ENCODE peak calls at places on chromosomes 7 and 10, in four cellular contexts. V is K562, F is progenitor cell of endocrine pancreas, C is cardiac fibroblast. G is an unnamed sample.

GRCh38 chr10:17001297-17001744 is 128.3 kb downstream of the CUBN start:
- DNase-seq in V (no peak), F (no peak), C (no peak), G (no peak)

GRCh38 chr7:47580811-47581331 is 1.0 kb downstream of the TNS3 start:
- DNase-seq in V (no peak), F (no peak), C (no peak), G (peak; percentile 43)

GRCh38 chr10:124875596-124875995 is 66.3 kb upstream of the ZRANB1 start:
- DNase-seq in V (no peak), F (no peak), C (peak; percentile 61), G (no peak)

GRCh38 chr10:128568041-128568440 is 441.8 kb upstream of the MKI67 start:
- DNase-seq in V (no peak), F (no peak), C (no peak), G (no peak)

GRCh38 chr7:28626629-28627262 is 214.4 kb downstream of the CREB5 start:
- DNase-seq in V (peak; percentile 56), F (peak; percentile 16), C (peak; percentile 56), G (peak; percentile 72)

GRCh38 chr10:47099445-47099844 is 188.2 kb downstream of the PTPN20 start:
- DNase-seq in V (no peak), F (no peak), C (no peak), G (no peak)

GRCh38 chr7:155694846-155695245 is 50.4 kb downstream of the RBM33 start:
- DNase-seq in V (no peak), F (no peak), C (no peak), G (no peak)

GRCh38 chr7:98944386-98944785 is 66.1 kb downstream of the TRRAP start:
- DNase-seq in V (no peak), F (no peak), C (no peak), G (no peak)

GRCh38 chr10:11724938-11725776 is 17.0 kb upstream of the ECHDC3 start:
- DNase-seq in V (peak; percentile 27), F (no peak), C (peak; percentile 83), G (peak; percentile 42)

GRCh38 chr10:16835223-16835622 is 18.0 kb upstream of the RSU1 start:
- DNase-seq in V (no peak), F (no peak), C (no peak), G (no peak)

GRCh38 chr10:131019696-131020095 is 291.8 kb downstream of the TCERG1L start:
- DNase-seq in V (no peak), F (no peak), C (no peak), G (no peak)

GRCh38 chr7:71349583-71350481 is 217.9 kb downstream of the GALNT17 start:
- DNase-seq in V (no peak), F (no peak), C (no peak), G (no peak)

GRCh38 chr10:13396369-13396768 is 48.3 kb upstream of the SEPHS1 start:
- DNase-seq in V (no peak), F (no peak), C (no peak), G (no peak)

GRCh38 chr10:100993986-100994708 is 5.5 kb upstream of the LZTS2 start:
- DNase-seq in V (no peak), F (no peak), C (peak; percentile 58), G (no peak)

GRCh38 chr10:33494000-33494399 is 159.5 kb upstream of the NRP1 start:
- DNase-seq in V (no peak), F (no peak), C (no peak), G (no peak)

GRCh38 chr10:77267703-77268630 is 369.6 kb downstream of the KCNMA1 start:
- DNase-seq in V (no peak), F (no peak), C (no peak), G (no peak)

GRCh38 chr7:7438851-7439250 is 96.8 kb downstream of the COL28A1 start:
- DNase-seq in V (no peak), F (no peak), C (peak; percentile 73), G (no peak)

GRCh38 chr7:75991531-75992082 is 2.8 kb downstream of the TMEM120A start:
- DNase-seq in V (no peak), F (no peak), C (no peak), G (no peak)
- TF ChIP-seq CTCF in V (no peak), F (no peak), C (no peak), G (no peak)

DNA sequence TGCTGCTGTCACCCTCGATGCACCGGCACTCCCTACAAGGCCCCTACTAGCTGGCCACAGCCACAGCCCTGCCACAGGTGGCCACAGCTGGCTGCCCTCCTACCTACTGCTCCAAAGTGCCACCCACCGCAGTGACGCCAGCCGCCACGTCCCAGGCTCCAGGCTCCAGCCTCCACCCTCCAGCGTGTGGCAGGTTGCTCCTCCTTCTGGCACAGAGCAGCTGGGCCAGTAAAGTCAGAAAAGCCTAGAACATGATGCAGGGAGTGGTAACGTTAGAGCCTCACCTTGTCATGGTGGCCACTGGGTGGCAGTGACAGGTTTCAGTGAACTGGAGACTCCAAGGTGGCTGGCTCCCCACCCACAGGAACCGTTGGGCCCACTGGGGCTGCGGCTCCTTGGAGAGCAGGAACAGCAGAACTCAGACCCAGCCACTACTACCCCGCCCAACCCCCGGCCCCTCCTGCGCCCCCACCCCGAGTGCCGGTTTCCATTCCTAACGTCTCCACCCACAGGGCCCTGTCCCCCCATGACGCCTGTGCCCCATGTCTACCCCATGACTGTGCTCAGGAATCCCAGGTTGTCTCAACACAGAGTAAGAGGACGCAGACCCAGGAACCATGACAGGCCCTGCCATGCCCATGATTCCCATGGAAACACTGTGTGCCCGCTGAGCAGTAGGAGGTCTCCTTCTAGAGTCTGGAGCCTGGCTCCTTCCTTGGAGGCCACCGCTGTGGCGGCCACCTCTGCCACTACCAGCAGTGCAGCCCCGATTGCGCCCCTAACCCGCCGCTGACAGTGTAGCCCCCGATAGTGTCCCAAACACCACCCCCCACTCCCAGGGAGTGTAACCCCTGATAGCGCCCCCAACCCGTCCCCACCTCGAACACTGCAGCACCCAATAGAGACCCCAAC is 52.3 kb upstream of the ZNF33B start:
- DNase-seq in V (no peak), F (no peak), C (no peak), G (no peak)
- TF ChIP-seq CTCF in V (peak; percentile 36), F (no peak), C (no peak), G (no peak)

GRCh38 chr7:39493929-39494328 is 72.3 kb upstream of the YAE1 start:
- DNase-seq in V (no peak), F (no peak), C (no peak), G (no peak)
- TF ChIP-seq CTCF in V (no peak), F (no peak), C (no peak), G (no peak)

GRCh38 chr10:69883256-69883655 is 81.5 kb downstream of the COL13A1 start:
- DNase-seq in V (no peak), F (no peak), C (no peak), G (peak; percentile 55)
- TF ChIP-seq CTCF in V (peak; percentile 39), F (peak; percentile 46), C (no peak), G (peak; percentile 45)

GRCh38 chr7:12491526-12491925 is 79.0 kb upstream of the SCIN start:
- DNase-seq in V (no peak), F (no peak), C (no peak), G (no peak)

GRCh38 chr7:12493407-12493806 is 77.1 kb upstream of the SCIN start:
- DNase-seq in V (peak; percentile 12), F (no peak), C (peak; percentile 13), G (no peak)

GRCh38 chr7:12493866-12494265 is 76.7 kb upstream of the SCIN start:
- DNase-seq in V (no peak), F (no peak), C (no peak), G (no peak)

GRCh38 chr7:12490941-12491340 is 79.6 kb upstream of the SCIN start:
- DNase-seq in V (no peak), F (no peak), C (no peak), G (no peak)

DNA sequence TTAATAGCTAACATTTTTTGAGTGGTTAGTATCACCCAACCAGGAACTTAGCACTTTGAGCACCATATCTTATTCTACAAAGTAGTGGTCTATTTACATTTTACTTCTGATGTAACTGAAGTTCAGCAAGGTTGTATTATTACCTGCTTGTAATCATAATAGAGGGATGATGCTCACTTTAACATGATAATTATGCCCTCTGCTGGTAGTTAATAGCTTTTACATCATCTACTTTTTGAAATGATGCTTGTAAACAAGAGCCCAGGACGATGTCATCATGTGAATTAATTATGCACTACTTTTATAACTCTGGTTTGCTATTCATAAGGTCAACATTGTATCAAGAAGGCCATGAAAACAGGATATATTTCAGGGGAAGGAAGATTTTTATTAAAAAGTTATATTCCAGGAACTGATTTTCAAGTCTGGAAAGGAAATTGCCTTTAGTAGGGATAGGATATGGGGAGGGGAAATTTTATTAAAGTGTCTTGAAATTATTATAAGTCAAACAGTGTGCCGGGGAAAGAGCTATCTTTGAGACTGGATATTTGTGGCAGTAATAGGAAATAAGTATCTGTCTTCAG is 80.3 kb upstream of the SCIN start:
- DNase-seq in V (peak; percentile 42), F (no peak), C (peak; percentile 46), G (no peak)
- TF ChIP-seq CTCF in V (peak; percentile 30), F (peak; percentile 64), C (peak; percentile 44), G (peak; percentile 53)

GRCh38 chr10:87622290-87623004 is 37.2 kb upstream of the PAPSS2 start:
- DNase-seq in V (no peak), F (no peak), C (no peak), G (no peak)
- TF ChIP-seq CTCF in V (peak; percentile 11), F (peak; percentile 7), C (no peak), G (no peak)

GRCh38 chr10:44258460-44259089 is 126.3 kb downstream of the CXCL12 start:
- DNase-seq in V (no peak), F (no peak), C (no peak), G (no peak)
- TF ChIP-seq CTCF in V (no peak), F (no peak), C (no peak), G (no peak)

GRCh38 chr10:119161680-119162079 is 3.8 kb downstream of the SFXN4 start:
- DNase-seq in V (peak; percentile 54), F (no peak), C (no peak), G (no peak)
- TF ChIP-seq CTCF in V (no peak), F (no peak), C (no peak), G (no peak)

DNA sequence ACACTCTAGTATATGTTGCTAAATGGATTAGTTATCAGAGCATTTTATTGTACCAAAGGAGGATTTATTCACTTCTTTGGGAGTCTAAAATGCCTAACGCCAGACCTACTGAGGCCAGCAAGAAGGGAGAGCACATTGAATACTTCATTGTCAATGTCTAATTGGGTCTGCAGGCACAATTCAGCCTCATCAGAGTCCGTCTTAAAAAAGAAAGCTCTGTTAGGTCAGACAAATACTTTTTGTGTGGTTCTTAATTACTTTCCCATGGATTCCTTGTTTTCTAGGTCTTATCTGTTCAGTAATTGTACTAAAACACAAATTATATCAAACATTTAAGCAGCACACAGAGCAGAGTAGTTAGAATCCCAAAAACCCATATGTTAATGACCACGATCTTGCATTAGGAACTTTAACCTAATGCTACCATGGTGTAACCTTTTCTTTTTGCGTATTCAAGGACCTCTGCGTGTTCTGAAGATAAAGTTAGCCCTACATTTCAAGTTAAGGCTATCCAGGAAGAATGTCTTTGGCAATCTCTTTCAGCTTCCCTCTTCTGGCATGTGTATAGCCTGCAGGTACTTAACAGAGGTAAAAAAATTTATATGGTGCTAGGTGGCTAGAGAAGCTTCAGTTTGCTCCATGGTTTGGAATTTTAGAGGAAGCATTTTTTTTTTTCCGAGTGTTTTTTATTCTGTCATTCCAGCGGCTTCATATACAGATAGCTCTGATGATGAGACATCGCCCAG is 45.7 kb upstream of the STRIP2 start:
- DNase-seq in V (no peak), F (no peak), C (no peak), G (no peak)
- TF ChIP-seq CTCF in V (no peak), F (no peak), C (no peak), G (no peak)